ENCODE peak calls at places on chromosome 7, in six cellular contexts. J, Y, H, S, E and D are unnamed samples.
A peak's percentile ranks its signal among the peaks of the same experiment; 100 is the strongest.

GRCh38 chr7:100673942-100674431 is 447 bp downstream of the GNB2 start:
- DNase-seq in H (no peak), Y (peak; percentile 63), E (no peak), S (no peak), J (peak; percentile 54), D (no peak)

GRCh38 chr7:124257638-124258308 is 224.9 kb upstream of the TMEM229A start:
- DNase-seq in E (no peak), J (no peak), H (no peak), Y (no peak), S (no peak), D (no peak)

GRCh38 chr7:156667110-156667436 is 26.5 kb downstream of the RNF32 start:
- DNase-seq in E (no peak), H (no peak), Y (no peak), S (no peak), J (no peak), D (no peak)

GRCh38 chr7:24197852-24198251 is 86.1 kb upstream of the NPY start:
- DNase-seq in H (no peak), E (no peak), Y (no peak), S (no peak), J (no peak), D (no peak)

GRCh38 chr7:54111850-54112249 is 430.3 kb upstream of the VSTM2A start:
- DNase-seq in J (no peak), S (no peak), E (no peak), H (no peak), Y (no peak), D (no peak)

GRCh38 chr7:332646-333398 is 42.9 kb downstream of the FOXL3 start:
- DNase-seq in E (peak; percentile 81), S (peak; percentile 76), J (peak; percentile 83), H (peak; percentile 87), Y (peak; percentile 91), D (peak; percentile 94)

GRCh38 chr7:6232534-6232933 is 39.9 kb downstream of the CYTH3 start:
- DNase-seq in S (no peak), J (no peak), H (no peak), Y (no peak), E (no peak), D (no peak)

GRCh38 chr7:27158436-27159277 is 2.2 kb upstream of the HOXA7 start:
- DNase-seq in E (no peak), S (peak; percentile 15), H (no peak), Y (no peak), J (no peak), D (no peak)

GRCh38 chr7:19610194-19610943 is 98.5 kb downstream of the POLR1F start:
- DNase-seq in H (no peak), S (no peak), Y (no peak), J (no peak), E (no peak), D (no peak)

GRCh38 chr7:74405191-74405898 is 48.4 kb upstream of the GTF2IRD1 start:
- DNase-seq in H (no peak), S (no peak), E (peak; percentile 47), Y (peak; percentile 79), J (no peak), D (no peak)

GRCh38 chr7:156152380-156152779 is 340.1 kb upstream of the SHH start:
- DNase-seq in Y (no peak), S (no peak), J (no peak), H (no peak), E (no peak), D (no peak)

GRCh38 chr7:80699030-80699638 is 60.7 kb downstream of the CD36 start:
- DNase-seq in Y (no peak), H (no peak), E (peak; percentile 17), S (no peak), J (peak; percentile 4), D (no peak)

GRCh38 chr7:128120976-128121490 is 89.8 kb upstream of the LRRC4 start:
- DNase-seq in J (no peak), S (no peak), E (no peak), H (no peak), Y (no peak), D (no peak)

GRCh38 chr7:38932509-38933168 is 23.6 kb upstream of the VPS41 start:
- DNase-seq in J (no peak), E (peak; percentile 43), Y (peak; percentile 77), H (peak; percentile 42), S (peak; percentile 38), D (peak; percentile 63)

GRCh38 chr7:12458520-12459131 is 55.0 kb upstream of the VWDE start:
- DNase-seq in S (no peak), J (no peak), E (peak; percentile 43), Y (no peak), H (no peak), D (no peak)

GRCh38 chr7:20797174-20798080 is 10.7 kb upstream of the SP8 start:
- DNase-seq in Y (peak; percentile 81), E (peak; percentile 39), J (no peak), H (no peak), S (no peak), D (peak; percentile 15)

GRCh38 chr7:50068850-50069551 is 24.0 kb downstream of the ZPBP start:
- DNase-seq in S (no peak), Y (no peak), H (no peak), J (no peak), E (no peak), D (no peak)

GRCh38 chr7:83643012-83643411 is 5.9 kb downstream of the SEMA3E start:
- DNase-seq in S (no peak), Y (no peak), J (no peak), H (no peak), E (no peak), D (no peak)

GRCh38 chr7:107946451-107946850 is 55.5 kb downstream of the DLD start:
- DNase-seq in J (no peak), H (no peak), S (no peak), E (no peak), Y (no peak), D (no peak)

GRCh38 chr7:147279516-147279915 is 1162.9 kb downstream of the CNTNAP2 start:
- DNase-seq in S (no peak), E (no peak), H (no peak), J (no peak), Y (no peak), D (no peak)

GRCh38 chr7:45217358-45217757 is 59.8 kb downstream of the RAMP3 start:
- DNase-seq in J (no peak), E (peak; percentile 57), S (no peak), Y (peak; percentile 65), H (no peak), D (no peak)

GRCh38 chr7:101913247-101913721 is 95.9 kb downstream of the CUX1 start:
- DNase-seq in J (no peak), Y (no peak), E (no peak), H (no peak), S (no peak), D (no peak)

GRCh38 chr7:16200591-16200990 is 220.7 kb downstream of the CRPPA start:
- DNase-seq in Y (no peak), H (no peak), J (no peak), S (no peak), E (no peak), D (no peak)